ENCODE peak calls at places on chromosome 19, in seven cellular contexts. M, B, E, R, W, O and K are unnamed samples. For H3K36me3, the result is how much of the 10 kb centered on the place peaks cover.

GRCh38 chr19:44055870-44056269 is 4.0 kb downstream of the ZNF223 start:
- DNase-seq in O (no peak), W (no peak), B (no peak), M (no peak), E (no peak), R (no peak), K (no peak)

GRCh38 chr19:44846455-44847143 is 502 bp downstream of the NECTIN2 start:
- DNase-seq in E (peak), M (no peak), R (no peak), W (peak), B (peak), O (no peak), K (no peak)

GRCh38 chr19:23887642-23888041 is 27.0 kb upstream of the ZNF726 start:
- DNase-seq in B (no peak), E (no peak), W (no peak), M (no peak), O (peak), R (peak), K (no peak)

GRCh38 chr19:38742906-38743305 is 1.4 kb downstream of the CAPN12 start:
- DNase-seq in M (no peak), B (no peak), W (no peak), R (no peak), O (no peak), E (no peak), K (no peak)

GRCh38 chr19:15337202-15337601 is 4.9 kb upstream of the BRD4 start:
- DNase-seq in O (no peak), R (peak), E (no peak), M (peak), B (peak), W (no peak), K (no peak)

GRCh38 chr19:45035755-45036154 is 3.1 kb upstream of the CLASRP start:
- DNase-seq in M (no peak), O (no peak), E (no peak), W (no peak), R (no peak), B (no peak), K (no peak)

GRCh38 chr19:21698215-21698614 is 69.2 kb downstream of the ZNF100 start:
- DNase-seq in O (no peak), B (peak), M (no peak), E (no peak), R (peak), W (no peak), K (no peak)

GRCh38 chr19:44998025-44998424 is 3.2 kb upstream of the RELB start:
- DNase-seq in O (no peak), W (no peak), E (no peak), B (no peak), M (no peak), R (no peak), K (no peak)

GRCh38 chr19:7968796-7969559 is 25.5 kb upstream of the TIMM44 start:
- DNase-seq in B (peak), W (peak), R (no peak), O (no peak), E (no peak), M (no peak), K (no peak)

GRCh38 chr19:6744381-6745288 is 5.2 kb downstream of the TRIP10 start:
- DNase-seq in M (peak), B (peak), W (peak), O (peak), E (peak), R (peak), K (peak)

DNA sequence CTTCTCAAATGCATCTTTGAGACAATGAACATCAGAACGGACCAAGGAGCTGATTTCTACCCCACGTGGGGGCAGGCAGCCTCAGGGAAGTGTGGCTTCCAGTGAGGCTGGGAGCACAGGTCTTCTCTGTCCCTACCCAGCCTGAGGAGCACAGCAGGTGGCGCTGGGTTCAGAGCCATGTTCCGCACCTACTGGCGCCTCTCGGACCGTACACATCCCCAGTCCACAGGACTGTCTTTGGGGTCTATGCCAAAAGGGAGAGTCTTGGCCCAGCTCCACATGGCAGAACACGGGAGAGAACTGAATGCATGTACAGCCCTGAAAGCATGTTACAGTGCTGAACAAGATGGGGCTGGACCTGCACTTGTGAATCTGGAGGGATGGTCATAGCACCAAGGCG is 22.6 kb downstream of the SUGP1 start:
- DNase-seq in B (no peak), R (no peak), E (no peak), O (no peak), W (no peak), M (no peak), K (no peak)
- H3K36me3 ChIP-seq in B (under half), R (under half), E (under half), O (half or more), W (half or more), M (half or more), K (under half)

DNA sequence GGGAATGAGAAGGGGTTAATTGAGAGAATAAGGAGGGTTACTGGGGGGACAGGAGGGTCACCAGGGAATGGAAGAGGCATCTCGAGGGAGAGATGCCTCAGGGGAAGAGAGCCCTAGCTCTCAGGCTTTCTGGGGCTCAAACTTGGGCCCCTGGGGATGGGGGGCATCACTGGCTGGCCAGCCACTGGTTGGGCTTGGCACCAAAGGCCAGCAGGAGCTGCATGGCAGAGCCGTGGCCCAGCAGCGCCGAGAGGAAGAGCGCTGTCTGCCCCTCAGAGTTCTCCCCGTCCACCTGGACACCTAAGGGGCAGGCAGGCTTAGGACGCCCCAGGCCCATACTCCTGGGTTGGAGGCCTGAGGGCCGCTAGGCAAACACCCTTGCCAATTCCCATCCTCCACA is 17.5 kb downstream of the ARHGAP33 start:
- DNase-seq in M (no peak), O (no peak), W (no peak), E (no peak), B (no peak), R (no peak), K (no peak)
- H3K36me3 ChIP-seq in M (under half), O (under half), W (under half), E (under half), B (under half), R (under half), K (under half)

DNA sequence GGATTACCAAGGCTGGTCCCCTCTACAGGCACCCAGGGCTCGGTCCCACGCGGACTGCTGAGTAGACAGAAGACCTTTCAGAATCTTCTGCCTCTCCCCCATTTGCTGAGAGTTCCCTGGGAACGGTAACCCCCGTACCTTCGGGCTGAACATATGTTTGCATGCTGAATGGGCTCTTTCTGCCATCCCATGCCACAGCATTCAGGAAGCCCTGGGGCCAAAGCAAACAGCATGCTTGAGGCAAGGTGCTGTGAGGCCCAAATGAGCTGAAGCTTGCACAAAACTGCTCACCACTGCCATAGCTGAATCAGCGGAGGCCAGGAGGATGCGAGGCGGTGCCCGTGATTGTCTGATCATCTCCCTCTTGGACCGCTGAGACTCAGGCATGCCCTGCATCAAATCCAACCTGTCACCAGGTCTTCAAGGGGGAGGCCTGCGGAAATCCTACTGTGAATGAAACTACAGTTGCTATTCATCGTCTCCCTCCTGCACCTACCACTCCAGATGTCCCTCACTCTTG is 16.3 kb upstream of the C19orf12 start:
- DNase-seq in W (no peak), M (no peak), R (no peak), E (no peak), O (no peak), B (no peak), K (no peak)
- H3K36me3 ChIP-seq in W (under half), M (under half), R (under half), E (under half), O (under half), B (under half), K (under half)

GRCh38 chr19:10815969-10816635 is 19.9 kb downstream of the TMED1 start:
- DNase-seq in R (no peak), W (no peak), M (no peak), B (no peak), E (no peak), O (no peak), K (no peak)

GRCh38 chr19:10817291-10818038 is 18.5 kb downstream of the TMED1 start:
- DNase-seq in W (peak), M (peak), E (peak), B (peak), O (peak), R (no peak), K (peak)

GRCh38 chr19:10816691-10817090 is 19.3 kb downstream of the TMED1 start:
- DNase-seq in B (no peak), E (no peak), W (no peak), R (no peak), O (no peak), M (no peak), K (no peak)

GRCh38 chr19:10812902-10813404 is 23.1 kb downstream of the TMED1 start:
- DNase-seq in W (no peak), E (peak), M (peak), B (peak), O (peak), R (peak), K (peak)

GRCh38 chr19:10815007-10815531 is 20.9 kb downstream of the TMED1 start:
- DNase-seq in B (no peak), W (no peak), R (no peak), E (no peak), O (no peak), M (no peak), K (no peak)
- H3K36me3 ChIP-seq in B (under half), W (half or more), R (under half), E (under half), O (half or more), M (half or more), K (half or more)

GRCh38 chr19:876089-876488 is 16.6 kb downstream of the CFD start:
- DNase-seq in W (no peak), B (no peak), O (no peak), M (no peak), E (no peak), R (no peak), K (no peak)

GRCh38 chr19:873084-874019 is 13.9 kb downstream of the CFD start:
- DNase-seq in E (no peak), R (no peak), W (no peak), B (peak), O (no peak), M (no peak), K (no peak)

GRCh38 chr19:875265-875879 is 15.9 kb downstream of the CFD start:
- DNase-seq in E (no peak), M (no peak), B (no peak), R (no peak), W (no peak), O (no peak), K (no peak)

GRCh38 chr19:879711-880438 is 13.1 kb downstream of the MED16 start:
- DNase-seq in O (no peak), W (no peak), M (no peak), B (no peak), R (no peak), E (no peak), K (no peak)

DNA sequence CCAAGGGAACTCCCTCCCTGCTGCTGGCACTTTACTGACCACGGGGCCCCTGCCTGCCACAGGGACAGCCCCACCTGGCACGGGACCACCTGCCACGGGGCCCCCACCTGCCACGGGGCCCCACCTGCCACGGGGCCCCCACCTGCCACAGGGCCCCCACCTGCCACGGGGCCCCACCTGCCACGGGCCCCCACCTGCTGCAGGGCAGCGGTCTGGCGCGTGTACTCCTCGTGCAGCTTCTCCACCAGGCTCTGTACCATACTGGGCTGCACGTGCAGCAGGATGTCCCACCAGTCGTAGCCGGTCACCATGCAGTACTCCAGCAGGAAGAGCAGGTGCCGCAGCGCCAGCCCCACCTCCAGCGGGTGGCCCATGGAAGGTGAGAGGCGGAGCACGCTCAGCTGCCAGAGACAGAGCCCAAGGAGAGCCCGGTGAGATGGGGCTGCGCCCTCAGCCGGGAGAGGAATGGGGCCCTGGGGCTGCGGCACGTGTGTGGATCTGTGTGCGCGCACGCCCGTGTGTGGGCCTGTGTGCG is 16.1 kb downstream of the MED16 start:
- DNase-seq in O (no peak), W (no peak), E (no peak), M (no peak), B (no peak), R (no peak), K (no peak)
- H3K36me3 ChIP-seq in O (half or more), W (under half), E (under half), M (half or more), B (under half), R (under half), K (half or more)

GRCh38 chr19:2216361-2217225 is 19.5 kb downstream of the PLEKHJ1 start:
- DNase-seq in B (no peak), O (no peak), E (no peak), W (no peak), M (no peak), R (no peak), K (no peak)

GRCh38 chr19:2213799-2214198 is 22.3 kb downstream of the PLEKHJ1 start:
- DNase-seq in W (no peak), B (peak), O (no peak), E (no peak), R (no peak), M (no peak), K (no peak)

GRCh38 chr19:2215281-2215751 is 20.8 kb downstream of the PLEKHJ1 start:
- DNase-seq in E (no peak), O (no peak), R (no peak), M (no peak), W (no peak), B (peak), K (no peak)

GRCh38 chr19:2212861-2213711 is 23.0 kb downstream of the PLEKHJ1 start:
- DNase-seq in O (peak), W (no peak), M (no peak), B (no peak), E (no peak), R (no peak), K (no peak)

DNA sequence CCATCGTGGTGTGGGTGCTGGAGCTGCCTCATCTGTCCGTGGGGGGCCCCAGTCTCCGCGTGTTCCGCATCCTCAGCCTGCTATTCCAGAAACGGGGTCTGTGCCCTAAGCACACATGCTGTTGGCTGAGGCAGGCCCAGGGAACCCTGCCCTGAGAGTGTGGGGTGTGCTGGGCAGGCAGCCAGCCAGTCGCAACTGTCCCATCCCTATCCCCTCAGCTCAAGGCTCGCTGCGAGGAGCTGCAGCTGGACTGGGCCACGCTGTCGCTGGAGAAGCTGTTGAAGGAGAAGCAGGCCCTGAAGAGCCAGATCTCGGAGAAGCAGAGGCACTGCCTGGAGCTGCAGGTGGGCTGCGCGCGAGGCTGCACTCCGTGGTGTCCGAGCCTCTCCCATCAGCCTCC is 21.9 kb downstream of the PLEKHJ1 start:
- DNase-seq in O (no peak), B (peak), M (no peak), E (no peak), R (no peak), W (no peak), K (no peak)
- H3K36me3 ChIP-seq in O (half or more), B (half or more), M (half or more), E (under half), R (under half), W (half or more), K (half or more)

DNA sequence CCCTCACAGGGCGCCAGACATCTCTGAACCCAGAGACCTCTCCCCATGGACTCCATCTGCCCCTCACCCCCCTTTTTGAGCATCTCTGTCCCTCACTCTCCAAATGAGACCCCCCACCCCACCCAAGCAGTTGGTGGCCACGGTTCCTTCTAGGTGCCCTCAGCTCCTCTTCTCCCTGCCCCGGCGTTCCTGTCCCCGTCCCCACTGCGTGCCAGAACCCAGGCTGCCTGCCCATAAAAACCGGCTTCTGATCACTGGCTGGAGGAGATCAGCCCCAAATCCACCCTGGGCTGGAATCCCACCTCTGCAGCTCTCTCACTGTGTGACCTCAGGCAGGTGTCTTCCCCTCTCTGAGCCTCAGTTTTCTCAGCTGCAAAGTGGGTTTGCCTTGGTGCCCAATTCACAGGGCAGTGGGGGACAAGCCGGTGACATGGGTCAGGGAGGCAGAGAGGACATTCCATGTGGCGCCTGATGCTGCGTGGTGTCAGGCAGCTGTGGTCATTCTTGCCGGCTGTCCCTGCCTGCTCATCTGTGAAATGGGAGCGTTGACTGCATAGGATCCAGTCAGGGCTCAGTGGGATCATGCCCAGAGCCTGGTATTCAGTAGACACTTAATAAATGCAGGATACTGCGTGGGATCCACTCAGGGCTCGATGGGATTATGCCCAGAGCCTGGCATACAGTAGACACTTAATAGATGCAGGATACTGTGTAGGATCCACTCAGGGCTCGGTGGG is 25.5 kb downstream of the SMIM24 start:
- DNase-seq in E (no peak), B (no peak), R (no peak), W (no peak), M (no peak), O (no peak), K (no peak)
- H3K36me3 ChIP-seq in E (under half), B (under half), R (under half), W (half or more), M (half or more), O (half or more), K (half or more)

DNA sequence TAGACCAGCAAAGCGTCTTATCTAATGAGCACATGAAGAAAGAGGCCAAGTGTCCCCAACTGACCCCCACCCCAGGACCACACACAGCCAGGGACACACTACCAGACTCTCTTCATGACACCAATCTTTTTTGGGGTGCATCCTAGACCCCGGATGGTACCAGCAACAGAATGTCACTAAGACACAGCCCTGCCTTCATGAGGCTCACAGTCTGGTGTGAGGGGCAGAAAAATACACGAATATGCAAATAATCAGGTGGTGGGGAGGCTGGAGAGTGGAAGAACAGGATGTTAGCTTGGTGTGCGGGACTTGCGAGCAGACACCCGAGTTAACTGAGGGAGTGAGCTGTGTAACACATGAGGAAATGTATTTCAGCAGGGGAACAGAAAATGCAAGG is 17.5 kb downstream of the AKT2 start:
- DNase-seq in E (no peak), O (no peak), W (no peak), M (no peak), R (no peak), B (no peak), K (no peak)
- H3K36me3 ChIP-seq in E (under half), O (half or more), W (under half), M (under half), R (under half), B (under half), K (under half)

DNA sequence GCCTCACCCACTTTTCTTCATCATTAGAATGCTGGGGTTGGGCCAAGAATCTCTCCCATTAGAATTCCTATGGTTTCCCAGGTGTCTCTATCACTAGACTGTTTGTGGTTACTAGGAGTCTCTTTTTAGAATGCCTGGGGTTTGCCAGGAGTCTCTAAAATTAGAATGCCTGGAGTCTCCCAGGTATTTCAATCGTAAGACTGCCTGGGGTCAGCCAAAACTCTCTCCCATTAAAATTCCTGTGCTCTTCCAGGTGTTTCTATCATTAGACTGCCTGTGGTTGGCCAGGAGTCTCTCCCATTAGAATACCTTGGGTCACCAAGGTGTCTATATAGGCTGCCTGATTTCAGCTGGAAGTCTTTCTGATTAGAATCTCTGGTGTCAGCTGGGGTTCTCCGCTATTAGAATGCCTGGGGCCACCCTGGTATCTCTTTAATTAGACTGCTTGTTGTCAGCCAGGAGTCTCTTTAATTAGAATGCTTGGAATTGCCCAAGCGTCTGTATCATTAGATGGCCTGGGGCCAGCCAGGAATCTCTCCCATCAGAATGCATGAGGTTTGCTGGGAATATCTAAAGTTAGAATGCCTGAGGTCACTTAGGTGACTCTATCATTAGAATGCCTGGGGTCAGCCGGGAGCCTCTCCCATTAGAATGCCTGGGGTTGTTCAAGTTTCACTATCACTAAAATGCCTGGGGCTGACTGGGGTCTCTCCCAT is 1479.2 kb downstream of the UQCRFS1 start:
- DNase-seq in R (no peak), W (no peak), B (no peak), O (no peak), E (no peak), M (no peak), K (peak)
- H3K36me3 ChIP-seq in R (under half), W (under half), B (under half), O (under half), E (under half), M (half or more), K (under half)